ENCODE peak calls at places on chromosomes 7 and 10, in nine cellular contexts. M, V, Y, R, G, K, L, O and Q are unnamed samples. For H3K4me1, the result is how much of the 10 kb centered on the place peaks cover.

GRCh38 chr7:152052772-152053171 is 27.3 kb downstream of the GALNT11 start:
- DNase-seq in V (no peak), K (no peak), G (no peak), L (no peak), M (no peak), O (no peak), Y (no peak), R (no peak), Q (no peak)

GRCh38 chr10:125094111-125094705 is 66.2 kb downstream of the CTBP2 start:
- DNase-seq in Y (no peak), M (no peak), R (no peak), G (no peak), O (no peak), K (no peak), L (no peak), V (no peak), Q (no peak)

GRCh38 chr7:2258661-2259365 is 16.8 kb downstream of the NUDT1 start:
- DNase-seq in R (no peak), G (no peak), K (no peak), Y (no peak), L (no peak), V (no peak), O (no peak), M (no peak), Q (no peak)

GRCh38 chr7:155850730-155851678 is 38.7 kb upstream of the SHH start:
- DNase-seq in M (no peak), Y (no peak), V (no peak), L (no peak), G (peak), R (no peak), O (no peak), K (no peak), Q (no peak)

GRCh38 chr7:133784421-133785045 is 342.6 kb upstream of the LRGUK start:
- DNase-seq in Y (no peak), L (no peak), R (no peak), G (no peak), O (no peak), V (no peak), M (no peak), K (no peak), Q (no peak)

GRCh38 chr7:157404845-157405481 is 68.2 kb downstream of the DNAJB6 start:
- DNase-seq in R (peak), V (peak), K (peak), G (peak), Y (peak), L (peak), O (no peak), M (peak), Q (peak)

GRCh38 chr7:130207642-130208041 is at the start of gene SSMEM1:
- DNase-seq in L (peak), G (no peak), V (no peak), K (peak), R (no peak), M (peak), O (no peak), Y (no peak), Q (peak)

GRCh38 chr10:80506836-80507483 is 30.7 kb upstream of the SH2D4B start:
- DNase-seq in O (no peak), V (no peak), R (no peak), L (no peak), K (no peak), M (no peak), G (no peak), Y (no peak), Q (no peak)

GRCh38 chr10:52400564-52400963 is 86.5 kb downstream of the DKK1 start:
- DNase-seq in V (peak), M (peak), Y (no peak), O (no peak), R (no peak), K (peak), G (no peak), L (peak), Q (no peak)

GRCh38 chr10:7267142-7267541 is 143.7 kb downstream of the SFMBT2 start:
- DNase-seq in M (no peak), Y (no peak), L (no peak), V (no peak), G (no peak), O (no peak), K (no peak), R (no peak), Q (no peak)

GRCh38 chr7:152674860-152675760 is 831 bp downstream of the XRCC2 start:
- DNase-seq in R (no peak), K (peak), Y (no peak), G (no peak), V (peak), O (no peak), L (peak), M (no peak), Q (peak)

GRCh38 chr10:133235891-133236321 is 1.7 kb upstream of the VENTX start:
- DNase-seq in R (no peak), G (no peak), V (no peak), M (no peak), Y (no peak), K (no peak), L (no peak), O (no peak), Q (no peak)

GRCh38 chr10:15879058-15879457 is 18.8 kb upstream of the MINDY3 start:
- DNase-seq in G (no peak), M (no peak), V (peak), K (peak), Y (no peak), O (no peak), R (no peak), L (peak), Q (no peak)

GRCh38 chr10:1739751-1740150 is 2.4 kb upstream of the ADARB2 start:
- DNase-seq in Y (no peak), V (no peak), M (no peak), R (no peak), L (no peak), K (no peak), G (no peak), O (no peak), Q (no peak)

GRCh38 chr10:26000971-26001370 is 66.9 kb downstream of the MYO3A start:
- DNase-seq in V (no peak), Y (no peak), O (no peak), K (no peak), R (no peak), M (no peak), L (no peak), G (no peak), Q (no peak)

GRCh38 chr7:106111671-106112117 is 418 bp downstream of the SYPL1 start:
- DNase-seq in V (peak), O (peak), M (no peak), L (no peak), R (no peak), K (no peak), Y (peak), G (no peak), Q (no peak)

GRCh38 chr10:102119417-102120141 is 589 bp downstream of the LDB1 start:
- DNase-seq in Y (peak), V (peak), M (peak), R (peak), L (peak), K (peak), O (peak), G (peak), Q (peak)

GRCh38 chr10:78950656-78951587 is 117.8 kb upstream of the ZMIZ1 start:
- DNase-seq in Y (no peak), K (no peak), L (no peak), V (no peak), G (peak), M (no peak), R (no peak), O (no peak), Q (peak)

GRCh38 chr10:120221873-120222485 is 235.0 kb upstream of the PLPP4 start:
- DNase-seq in R (no peak), O (peak), G (no peak), L (no peak), M (peak), K (peak), V (peak), Y (no peak), Q (peak)

GRCh38 chr10:97207756-97208346 is 22.1 kb upstream of the SLIT1 start:
- DNase-seq in K (no peak), V (no peak), M (no peak), Y (no peak), O (no peak), G (no peak), R (no peak), L (no peak), Q (no peak)

GRCh38 chr7:867001-867405 is 9.4 kb upstream of the GET4 start:
- DNase-seq in Y (peak), G (no peak), R (peak), V (no peak), O (no peak), M (peak), L (peak), K (peak), Q (peak)

GRCh38 chr10:23280420-23281043 is 64.1 kb downstream of the C10orf67 start:
- DNase-seq in G (no peak), L (no peak), M (no peak), R (no peak), V (no peak), K (no peak), Y (no peak), O (no peak), Q (no peak)

GRCh38 chr10:60423920-60424319 is 34.2 kb upstream of the ANK3 start:
- DNase-seq in Y (no peak), K (peak), R (no peak), L (no peak), O (no peak), G (no peak), M (no peak), V (no peak), Q (no peak)

GRCh38 chr10:60494774-60495173 is 105.1 kb upstream of the ANK3 start:
- DNase-seq in G (no peak), L (no peak), K (no peak), M (no peak), Y (no peak), R (no peak), O (no peak), V (no peak), Q (no peak)

GRCh38 chr7:77940647-77941046 is 142.1 kb downstream of the PHTF2 start:
- DNase-seq in L (peak), G (peak), M (peak), V (peak), O (peak), Y (no peak), R (no peak), K (peak), Q (peak)

GRCh38 chr10:49610015-49610734 is at the start of gene SLC18A3:
- DNase-seq in L (no peak), R (no peak), M (no peak), V (no peak), K (no peak), O (no peak), Y (no peak), G (no peak), Q (no peak)

GRCh38 chr7:9189683-9190082 is 756.3 kb downstream of the NXPH1 start:
- DNase-seq in M (no peak), Y (no peak), R (no peak), V (no peak), O (no peak), L (no peak), G (no peak), K (no peak), Q (no peak)

GRCh38 chr7:94022550-94022949 is 18.4 kb upstream of the BET1 start:
- DNase-seq in M (no peak), K (no peak), V (no peak), G (no peak), Y (no peak), O (no peak), L (peak), R (no peak), Q (no peak)

GRCh38 chr7:134766779-134767566 is 12.5 kb upstream of the CALD1 start:
- DNase-seq in V (no peak), R (peak), K (peak), M (peak), L (peak), Y (no peak), G (no peak), O (no peak), Q (peak)

GRCh38 chr10:124962421-124962820 is 20.5 kb downstream of the ZRANB1 start:
- DNase-seq in R (no peak), O (no peak), L (peak), G (no peak), V (no peak), Y (no peak), M (peak), K (peak), Q (no peak)

GRCh38 chr10:12729885-12730284 is 271.6 kb downstream of the CCDC3 start:
- DNase-seq in G (no peak), V (no peak), L (no peak), Y (no peak), R (no peak), K (no peak), M (no peak), O (no peak), Q (no peak)
- TF ChIP-seq CTCF in G (no peak), V (no peak), L (peak), Y (peak), R (no peak), K (no peak), M (peak), O (peak), Q (peak)

DNA sequence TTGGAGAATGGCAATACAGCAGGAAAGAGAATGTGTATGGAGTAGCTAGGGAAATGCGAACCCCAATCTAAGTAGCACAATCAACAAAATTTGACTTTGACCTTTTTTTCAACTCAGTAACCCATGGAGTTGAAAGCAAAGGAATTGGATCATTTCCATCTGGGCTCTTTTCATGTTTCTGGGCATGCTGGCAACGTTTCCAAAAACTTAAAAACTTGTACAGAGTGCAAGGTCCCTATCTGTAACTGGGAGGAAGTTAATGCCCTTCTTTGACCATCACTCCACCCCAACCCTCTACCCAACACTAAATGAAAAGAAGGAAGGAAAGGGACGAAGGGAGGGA is 1.3 kb upstream of the HIBADH start:
- DNase-seq in M (no peak), K (no peak), R (no peak), O (no peak), Y (no peak), L (no peak), V (no peak), G (no peak), Q (no peak)
- H3K27ac ChIP-seq in M (no peak), K (no peak), R (peak), O (peak), Y (peak), L (no peak), V (no peak), G (no peak), Q (no peak)

DNA sequence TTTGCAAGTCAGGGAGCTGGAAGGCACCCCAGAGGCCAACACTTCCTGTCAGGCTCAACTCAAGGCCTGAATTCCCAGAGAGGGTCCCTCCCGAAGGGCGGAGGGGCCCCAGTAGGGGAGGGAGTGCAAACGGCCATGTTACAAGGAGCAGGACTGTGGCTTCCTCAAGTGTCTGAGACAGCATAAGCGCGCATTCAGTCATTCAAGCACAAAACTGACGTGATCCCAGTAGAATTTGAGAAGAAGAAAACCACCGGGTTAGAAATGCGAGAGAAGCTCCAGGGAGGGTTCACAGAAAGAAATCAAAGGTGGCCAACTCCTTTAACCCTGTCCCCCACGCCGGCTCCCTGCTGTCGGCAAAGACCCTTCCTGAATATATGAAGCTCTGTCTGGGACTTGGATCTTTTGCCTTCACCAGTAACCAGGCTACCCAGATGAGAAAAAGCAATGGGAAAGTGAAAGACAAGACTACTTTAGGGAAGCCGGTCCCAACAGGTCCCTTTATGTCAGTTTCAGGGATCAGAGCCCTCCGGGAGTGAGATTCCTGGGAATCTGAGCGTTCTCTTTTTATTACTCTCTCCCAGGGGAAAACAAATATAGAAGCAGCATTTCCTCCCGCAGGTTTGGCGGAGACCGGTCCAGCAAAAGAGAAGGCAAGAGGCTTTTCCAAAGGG is 1.3 kb downstream of the AFAP1L2 start:
- DNase-seq in V (no peak), L (no peak), K (peak), R (no peak), Y (no peak), G (no peak), O (no peak), M (peak), Q (peak)
- H3K4me1 ChIP-seq in V (under half), L (under half), K (under half), R (under half), Y (under half), G (under half), O (under half), M (under half), Q (under half)

GRCh38 chr7:4682621-4683042 is 537 bp downstream of the FOXK1 start:
- DNase-seq in Y (peak), G (peak), M (peak), L (peak), V (peak), R (peak), O (no peak), K (peak), Q (no peak)

GRCh38 chr7:4681922-4682620 is at the start of gene FOXK1:
- DNase-seq in G (peak), K (peak), R (peak), V (peak), M (peak), Y (peak), L (peak), O (no peak), Q (no peak)

GRCh38 chr7:4684826-4685225 is 2.7 kb downstream of the FOXK1 start:
- DNase-seq in Y (no peak), O (no peak), V (no peak), R (no peak), M (no peak), L (no peak), K (no peak), G (no peak), Q (no peak)

GRCh38 chr7:4683884-4684565 is 1.9 kb downstream of the FOXK1 start:
- DNase-seq in R (peak), O (no peak), Y (peak), K (peak), M (peak), V (no peak), G (peak), L (peak), Q (peak)

DNA sequence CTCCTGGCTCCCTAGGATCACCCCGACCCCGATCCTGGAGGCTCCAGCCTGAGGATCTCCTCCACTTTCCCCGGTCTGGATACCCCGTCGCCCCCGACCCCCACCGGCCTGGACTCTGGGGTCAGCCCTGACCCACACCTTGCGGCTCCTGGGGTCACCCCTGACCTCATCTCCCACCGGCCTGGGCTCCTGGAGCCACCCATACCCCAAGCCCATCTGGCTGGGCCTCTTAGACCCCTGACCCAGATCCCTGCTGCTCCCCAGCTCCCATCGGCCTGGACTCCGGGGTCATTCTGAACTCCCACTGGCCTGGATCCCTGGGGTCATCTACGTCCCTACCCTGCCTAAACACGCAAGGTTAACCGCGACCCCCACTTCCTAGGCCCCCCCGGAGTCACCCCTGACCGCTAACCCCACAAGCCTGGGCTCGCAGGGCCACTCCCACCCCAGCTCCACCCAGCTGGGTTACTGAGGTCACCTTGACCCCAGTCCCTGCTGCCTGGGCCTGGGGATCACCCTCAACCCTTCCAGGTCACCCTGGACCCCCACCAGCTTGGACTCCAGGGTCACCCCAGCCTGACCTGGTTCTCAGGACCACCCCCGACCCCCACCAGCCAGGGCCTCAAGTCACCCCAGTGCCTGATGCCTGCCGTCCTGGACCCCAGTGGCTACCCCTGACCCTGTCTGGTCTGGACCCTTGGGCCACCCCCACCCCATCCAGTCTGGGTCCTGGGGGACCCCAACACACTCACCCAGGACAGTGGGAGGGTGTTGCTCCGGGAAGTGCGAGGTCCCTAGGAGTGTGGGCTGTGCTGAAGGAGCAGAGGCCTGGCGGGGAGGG is 1.2 kb downstream of the FOXK1 start:
- DNase-seq in G (no peak), R (peak), K (no peak), V (no peak), M (no peak), Y (no peak), L (no peak), O (no peak), Q (no peak)
- TF ChIP-seq CTCF in G (no peak), R (no peak), K (no peak), V (no peak), M (no peak), Y (no peak), L (no peak), O (no peak), Q (no peak)

GRCh38 chr7:117032810-117033209 is 79.5 kb downstream of the ST7 start:
- DNase-seq in G (no peak), K (no peak), O (no peak), L (no peak), Y (no peak), R (no peak), M (no peak), V (no peak), Q (no peak)
- H3K27ac ChIP-seq in G (no peak), K (no peak), O (no peak), L (no peak), Y (no peak), R (no peak), M (no peak), V (no peak), Q (no peak)

GRCh38 chr7:137965942-137966624 is 35.8 kb downstream of the CREB3L2 start:
- DNase-seq in M (no peak), Y (no peak), O (no peak), L (no peak), G (no peak), V (no peak), K (no peak), R (no peak), Q (no peak)
- H3K4me1 ChIP-seq in M (under half), Y (under half), O (under half), L (under half), G (under half), V (under half), K (under half), R (under half), Q (under half)

DNA sequence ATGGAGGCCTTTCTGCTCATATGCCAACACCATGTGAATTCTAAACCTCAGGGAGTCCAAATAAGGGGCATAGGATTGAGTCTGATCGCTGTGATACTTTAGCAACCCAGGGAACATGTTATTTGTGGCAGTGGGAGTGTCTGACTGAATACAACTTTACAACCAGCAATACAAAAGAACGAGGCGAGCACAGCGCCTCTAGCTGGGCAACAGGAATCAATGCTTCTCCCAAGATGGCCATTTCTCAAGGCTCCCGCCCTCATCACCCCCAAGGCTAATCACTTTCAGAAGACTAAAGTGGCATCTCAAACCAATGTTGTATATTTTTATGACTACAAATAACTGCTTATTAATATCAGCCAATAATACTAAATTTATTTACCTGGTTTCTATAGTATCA is 28.1 kb downstream of the YWHAG start:
- DNase-seq in K (no peak), M (no peak), R (no peak), V (no peak), O (no peak), G (no peak), L (no peak), Y (no peak), Q (no peak)
- TF ChIP-seq CTCF in K (no peak), M (no peak), R (no peak), V (no peak), O (peak), G (no peak), L (no peak), Y (no peak), Q (peak)

GRCh38 chr7:22267989-22268615 is 88.9 kb downstream of the RAPGEF5 start:
- DNase-seq in R (no peak), V (no peak), O (no peak), G (no peak), K (peak), Y (no peak), L (no peak), M (peak), Q (no peak)
- H3K27ac ChIP-seq in R (no peak), V (no peak), O (no peak), G (no peak), K (no peak), Y (no peak), L (no peak), M (no peak), Q (no peak)